ENCODE peak calls at places on chromosome 7, in seven cellular contexts. D, P, I, A, R, V and Y are unnamed samples.

GRCh38 chr7:6623589-6624245 is 8.3 kb downstream of the ZNF853 start:
- DNase-seq in D (no peak), P (no peak), I (no peak), A (no peak), R (no peak), V (no peak), Y (no peak)

GRCh38 chr7:115816318-115816974 is 214.1 kb downstream of the TFEC start:
- DNase-seq in D (no peak), P (no peak), I (no peak), A (no peak), R (no peak), V (no peak), Y (no peak)

GRCh38 chr7:55019329-55019690 is 493 bp downstream of the EGFR start:
- DNase-seq in D (no peak), P (no peak), I (no peak), A (peak; percentile 43), R (peak; percentile 88), V (peak; percentile 36), Y (no peak)

GRCh38 chr7:131354390-131354789 is 26.7 kb downstream of the MKLN1 start:
- DNase-seq in D (no peak), P (no peak), I (no peak), A (no peak), R (no peak), V (no peak), Y (no peak)

GRCh38 chr7:17472939-17473338 is 174.5 kb downstream of the AHR start:
- DNase-seq in D (no peak), P (no peak), I (no peak), A (no peak), R (no peak), V (no peak), Y (no peak)

GRCh38 chr7:28360739-28361138 is 51.6 kb upstream of the CREB5 start:
- DNase-seq in D (no peak), P (no peak), I (no peak), A (peak; percentile 38), R (no peak), V (no peak), Y (no peak)

GRCh38 chr7:131203291-131203976 is 124.2 kb upstream of the MKLN1 start:
- DNase-seq in D (no peak), P (no peak), I (no peak), A (no peak), R (no peak), V (no peak), Y (no peak)

GRCh38 chr7:105003275-105003674 is 10.7 kb upstream of the KMT2E start:
- DNase-seq in D (no peak), P (no peak), I (no peak), A (no peak), R (peak; percentile 88), V (no peak), Y (no peak)

GRCh38 chr7:57403601-57404342 is 46.2 kb upstream of the ZNF716 start:
- DNase-seq in D (no peak), P (no peak), I (no peak), A (no peak), R (peak; percentile 62), V (no peak), Y (no peak)